ENCODE peak calls at places on chromosomes 2 and 18, in four cellular contexts. D, E, L and B are unnamed samples.

GRCh38 chr2:184047536-184047935 is 550.8 kb upstream of the ZNF804A start:
- DNase-seq in D (no peak), E (no peak), L (peak; percentile 2), B (no peak)

GRCh38 chr2:149799296-149799695 is 211.7 kb upstream of the MMADHC start:
- DNase-seq in D (no peak), E (peak; percentile 16), L (no peak), B (no peak)

GRCh38 chr18:3452750-3453539 is 3.0 kb downstream of the TGIF1 start:
- DNase-seq in D (no peak), E (no peak), L (no peak), B (no peak)

GRCh38 chr2:187429989-187430388 is 18.1 kb downstream of the CALCRL start:
- DNase-seq in D (no peak), E (peak; percentile 38), L (peak; percentile 81), B (no peak)

GRCh38 chr2:156437272-156437671 is 1.1 kb downstream of the GPD2 start:
- DNase-seq in D (no peak), E (no peak), L (no peak), B (no peak)

GRCh38 chr18:76351961-76352581 is 143.0 kb downstream of the ZNF516 start:
- DNase-seq in D (no peak), E (peak; percentile 54), L (peak; percentile 33), B (no peak)

GRCh38 chr18:67731853-67732252 is 215.3 kb upstream of the DSEL start:
- DNase-seq in D (no peak), E (peak; percentile 85), L (no peak), B (no peak)

GRCh38 chr2:38997784-38998183 is 108.1 kb downstream of the ARHGEF33 start:
- DNase-seq in D (no peak), E (peak; percentile 64), L (peak; percentile 89), B (no peak)

GRCh38 chr18:3463052-3463451 is 13.1 kb downstream of the TGIF1 start:
- DNase-seq in D (no peak), E (no peak), L (no peak), B (no peak)

GRCh38 chr2:72924353-72925240 is 7.3 kb downstream of the EMX1 start:
- DNase-seq in D (no peak), E (no peak), L (no peak), B (no peak)

GRCh38 chr2:120798569-120799215 is 63.0 kb downstream of the GLI2 start:
- DNase-seq in D (no peak), E (no peak), L (no peak), B (no peak)

GRCh38 chr18:75293591-75293990 is 83.0 kb downstream of the TSHZ1 start:
- DNase-seq in D (no peak), E (peak; percentile 9), L (peak; percentile 3), B (no peak)

GRCh38 chr2:41475959-41476358 is 571.9 kb upstream of the PKDCC start:
- DNase-seq in D (no peak), E (no peak), L (no peak), B (no peak)

GRCh38 chr2:146004470-146004869 is 1484.6 kb upstream of the ZEB2 start:
- DNase-seq in D (no peak), E (peak; percentile 54), L (peak; percentile 31), B (no peak)

GRCh38 chr2:167294031-167294774 is 405.9 kb downstream of the XIRP2 start:
- DNase-seq in D (no peak), E (peak; percentile 4), L (peak; percentile 8), B (no peak)

GRCh38 chr2:153866595-153866994 is 5.1 kb upstream of the GALNT13 start:
- DNase-seq in D (no peak), E (no peak), L (no peak), B (no peak)

GRCh38 chr18:47944972-47945843 is 14.7 kb upstream of the SMAD2 start:
- DNase-seq in D (no peak), E (peak; percentile 95), L (no peak), B (no peak)

GRCh38 chr2:55133467-55134315 is 83.4 kb upstream of the RTN4 start:
- DNase-seq in D (peak; percentile 4), E (peak; percentile 87), L (peak; percentile 81), B (peak; percentile 70)

GRCh38 chr2:74696758-74697327 is 42.8 kb downstream of the SEMA4F start:
- DNase-seq in D (no peak), E (no peak), L (no peak), B (no peak)

DNA sequence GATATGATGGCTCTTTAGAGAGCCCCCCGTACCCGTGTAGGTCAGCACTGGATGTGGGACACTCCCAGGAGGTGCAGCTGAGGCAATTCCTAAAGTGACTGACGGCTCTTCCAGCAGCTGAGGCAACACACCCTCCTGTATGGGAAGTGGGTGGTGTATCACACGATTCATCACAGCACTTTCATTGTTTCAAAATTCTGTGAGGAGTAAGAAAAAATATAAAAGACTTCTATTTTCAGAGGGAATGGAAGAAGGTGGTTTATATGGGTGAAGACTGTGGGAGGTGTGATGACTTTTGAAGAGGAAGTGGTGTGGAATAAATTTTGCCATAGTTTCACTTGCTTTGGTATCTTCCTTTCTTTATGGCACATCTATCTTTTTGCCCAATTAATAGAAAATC is 22.3 kb downstream of the QPCT start:
- DNase-seq in D (no peak), E (peak; percentile 46), L (no peak), B (no peak)
- H3K27ac ChIP-seq in D (no peak overlapping the region), E (no peak overlapping the region), L (no peak overlapping the region), B (no peak overlapping the region)

GRCh38 chr18:70420151-70420898 is 131.5 kb downstream of the SOCS6 start:
- DNase-seq in D (no peak), E (no peak), L (peak; percentile 26), B (no peak)
- H3K27ac ChIP-seq in D (no peak overlapping the region), E (no peak overlapping the region), L (peak overlapping the region; percentile 69), B (no peak overlapping the region)

GRCh38 chr2:177254433-177255226 is 9.9 kb downstream of the NFE2L2 start:
- DNase-seq in D (no peak), E (no peak), L (peak; percentile 38), B (no peak)
- H3K27ac ChIP-seq in D (no peak overlapping the region), E (no peak overlapping the region), L (no peak overlapping the region), B (peak overlapping the region; percentile 56)

DNA sequence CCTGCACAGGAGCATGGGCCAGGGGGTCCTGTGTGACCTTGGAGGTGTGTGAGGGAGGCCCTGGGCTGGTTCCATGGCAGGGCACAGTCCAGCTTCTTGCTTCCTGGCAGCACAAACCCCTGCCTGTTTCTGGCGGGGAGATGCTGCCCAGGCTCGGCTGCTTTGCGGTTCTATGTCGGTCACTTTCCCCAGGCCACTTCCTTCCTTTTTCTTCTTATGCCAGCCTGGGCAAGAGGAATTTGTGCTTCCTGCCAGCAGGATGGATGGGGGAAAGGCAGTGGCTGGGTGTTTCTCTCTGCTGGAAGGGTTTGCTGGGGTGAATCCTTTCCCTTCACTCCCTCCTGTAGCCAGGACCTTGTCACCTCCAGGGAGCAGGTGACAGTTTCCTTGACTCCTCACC is 24.3 kb downstream of the ASAP2 start:
- DNase-seq in D (no peak), E (no peak), L (no peak), B (no peak)
- H3K27ac ChIP-seq in D (no peak overlapping the region), E (peak overlapping the region; percentile 45), L (no peak overlapping the region), B (no peak overlapping the region)